ENCODE peak calls at places on chromosome 17, in six cellular contexts. One of them, this sample, is unnamed. For H3K4me1, the result is how much of the 10 kb centered on the place peaks cover.

GRCh38 chr17:52606098-52606497 is 447.6 kb upstream of the CA10 start:
- DNase-seq in mammary epithelial cell: peak
- DNase-seq in PC-9: no peak
- DNase-seq in HepG2: no peak
- DNase-seq in neuronal stem cell: no peak
- DNase-seq in osteoblast: no peak
- DNase-seq in this sample: no peak

GRCh38 chr17:5115673-5116651 is at the start of gene USP6:
- DNase-seq in mammary epithelial cell: no peak
- DNase-seq in PC-9: no peak
- DNase-seq in HepG2: no peak
- DNase-seq in neuronal stem cell: no peak
- DNase-seq in osteoblast: no peak
- DNase-seq in this sample: peak

GRCh38 chr17:75067856-75068255 is 19.9 kb upstream of the SLC16A5 start:
- DNase-seq in mammary epithelial cell: no peak
- DNase-seq in PC-9: no peak
- DNase-seq in HepG2: no peak
- DNase-seq in neuronal stem cell: no peak
- DNase-seq in osteoblast: peak
- DNase-seq in this sample: no peak

GRCh38 chr17:28365487-28365886 is 488 bp upstream of the SEBOX start:
- DNase-seq in mammary epithelial cell: no peak
- DNase-seq in PC-9: no peak
- DNase-seq in HepG2: no peak
- DNase-seq in neuronal stem cell: no peak
- DNase-seq in osteoblast: peak
- DNase-seq in this sample: no peak

GRCh38 chr17:56581635-56582605 is 11.6 kb upstream of the NOG start:
- DNase-seq in mammary epithelial cell: no peak
- DNase-seq in PC-9: no peak
- DNase-seq in HepG2: no peak
- DNase-seq in neuronal stem cell: no peak
- DNase-seq in osteoblast: no peak
- DNase-seq in this sample: no peak

GRCh38 chr17:75356260-75356937 is 49.1 kb downstream of the GRB2 start:
- DNase-seq in mammary epithelial cell: no peak
- DNase-seq in PC-9: no peak
- DNase-seq in HepG2: peak
- DNase-seq in neuronal stem cell: no peak
- DNase-seq in osteoblast: no peak
- DNase-seq in this sample: no peak

GRCh38 chr17:46194393-46195216 is 1.4 kb upstream of the KANSL1 start:
- DNase-seq in mammary epithelial cell: no peak
- DNase-seq in PC-9: no peak
- DNase-seq in HepG2: no peak
- DNase-seq in neuronal stem cell: no peak
- DNase-seq in osteoblast: peak
- DNase-seq in this sample: peak

GRCh38 chr17:77708936-77709335 is 249.6 kb upstream of the TNRC6C start:
- DNase-seq in mammary epithelial cell: no peak
- DNase-seq in PC-9: no peak
- DNase-seq in HepG2: no peak
- DNase-seq in neuronal stem cell: no peak
- DNase-seq in osteoblast: no peak
- DNase-seq in this sample: no peak

GRCh38 chr17:79340286-79340685 is 265.7 kb downstream of the ENGASE start:
- DNase-seq in mammary epithelial cell: no peak
- DNase-seq in PC-9: no peak
- DNase-seq in HepG2: no peak
- DNase-seq in neuronal stem cell: no peak
- DNase-seq in osteoblast: no peak
- DNase-seq in this sample: no peak

GRCh38 chr17:2892305-2892971 is 96.2 kb downstream of the RAP1GAP2 start:
- DNase-seq in mammary epithelial cell: peak
- DNase-seq in PC-9: peak
- DNase-seq in HepG2: peak
- DNase-seq in neuronal stem cell: no peak
- DNase-seq in osteoblast: peak
- DNase-seq in this sample: no peak

GRCh38 chr17:31565652-31566051 is 174.2 kb downstream of the RAB11FIP4 start:
- DNase-seq in mammary epithelial cell: no peak
- DNase-seq in PC-9: no peak
- DNase-seq in HepG2: no peak
- DNase-seq in neuronal stem cell: no peak
- DNase-seq in osteoblast: no peak
- DNase-seq in this sample: no peak
- H2AFZ ChIP-seq in mammary epithelial cell: no peak
- H2AFZ ChIP-seq in PC-9: no peak
- H2AFZ ChIP-seq in HepG2: no peak
- H2AFZ ChIP-seq in neuronal stem cell: no peak
- H2AFZ ChIP-seq in osteoblast: no peak
- H2AFZ ChIP-seq in this sample: no peak

DNA sequence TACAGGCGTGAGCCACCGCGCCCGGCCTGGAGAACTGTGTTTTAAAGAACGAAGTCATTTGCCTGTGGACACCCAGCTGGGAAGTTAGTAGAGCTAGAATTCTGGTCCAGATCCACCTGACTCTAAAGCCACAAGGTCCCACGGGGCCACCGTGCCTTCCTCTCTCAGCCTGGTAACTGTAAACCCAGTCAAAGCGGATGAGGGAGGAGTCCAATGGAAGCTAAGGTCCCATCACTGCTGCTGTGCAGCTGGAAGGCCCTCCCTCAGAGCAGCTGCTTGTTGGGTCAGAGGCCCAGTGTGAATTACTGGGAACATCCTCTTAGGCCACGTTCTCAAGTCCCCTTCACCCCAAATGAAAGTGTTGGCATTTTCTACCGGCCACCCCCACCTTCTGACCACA is 48.8 kb upstream of the CACNG5 start:
- DNase-seq in mammary epithelial cell: no peak
- DNase-seq in PC-9: no peak
- DNase-seq in HepG2: no peak
- DNase-seq in neuronal stem cell: no peak
- DNase-seq in osteoblast: no peak
- DNase-seq in this sample: no peak
- H3K4me2 ChIP-seq in mammary epithelial cell: no peak
- H3K4me2 ChIP-seq in PC-9: no peak
- H3K4me2 ChIP-seq in HepG2: no peak
- H3K4me2 ChIP-seq in neuronal stem cell: no peak
- H3K4me2 ChIP-seq in osteoblast: no peak
- H3K4me2 ChIP-seq in this sample: no peak

DNA sequence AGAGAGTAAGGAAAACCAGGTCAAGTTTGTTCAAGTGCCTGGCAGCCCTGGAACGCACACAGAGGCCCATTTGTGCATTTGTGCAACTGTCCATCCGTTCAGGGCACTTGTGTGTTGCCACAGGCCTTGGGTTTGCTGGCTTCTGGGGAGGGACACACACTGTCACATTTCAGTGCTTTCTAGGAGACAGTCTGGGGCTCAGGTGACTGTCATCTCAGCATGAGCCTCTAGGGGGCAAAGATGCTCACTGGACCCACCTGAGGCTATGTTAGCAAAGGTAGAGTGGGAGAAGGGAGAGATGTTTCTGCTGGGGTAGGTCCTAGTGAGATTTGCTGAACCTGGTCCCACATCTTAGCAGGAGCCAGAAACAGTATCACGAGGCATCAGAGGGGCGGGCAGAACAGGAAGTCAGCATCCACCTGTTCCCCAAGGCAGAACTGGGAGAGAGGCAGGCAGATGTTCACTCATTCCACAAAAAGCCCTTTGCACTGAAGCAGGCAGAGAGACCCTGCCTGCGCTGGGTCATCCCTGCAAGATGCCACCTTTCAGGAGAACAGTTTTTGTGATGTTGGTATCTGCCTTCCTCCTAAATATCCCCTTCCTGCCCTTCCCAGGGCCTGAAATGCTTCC is 48.5 kb downstream of the RAI1 start:
- DNase-seq in mammary epithelial cell: no peak
- DNase-seq in PC-9: peak
- DNase-seq in HepG2: peak
- DNase-seq in neuronal stem cell: no peak
- DNase-seq in osteoblast: peak
- DNase-seq in this sample: peak
- H3K4me1 ChIP-seq in mammary epithelial cell: half or more
- H3K4me1 ChIP-seq in PC-9: half or more
- H3K4me1 ChIP-seq in HepG2: under half
- H3K4me1 ChIP-seq in neuronal stem cell: under half
- H3K4me1 ChIP-seq in osteoblast: under half
- H3K4me1 ChIP-seq in this sample: under half

GRCh38 chr17:76686538-76687277 is 24.1 kb downstream of the MXRA7 start:
- DNase-seq in mammary epithelial cell: no peak
- DNase-seq in PC-9: no peak
- DNase-seq in HepG2: no peak
- DNase-seq in neuronal stem cell: no peak
- DNase-seq in osteoblast: no peak
- DNase-seq in this sample: no peak

GRCh38 chr17:76685846-76686245 is 24.9 kb downstream of the MXRA7 start:
- DNase-seq in mammary epithelial cell: no peak
- DNase-seq in PC-9: no peak
- DNase-seq in HepG2: no peak
- DNase-seq in neuronal stem cell: no peak
- DNase-seq in osteoblast: no peak
- DNase-seq in this sample: no peak

GRCh38 chr17:76687278-76688164 is 23.2 kb downstream of the MXRA7 start:
- DNase-seq in mammary epithelial cell: no peak
- DNase-seq in PC-9: no peak
- DNase-seq in HepG2: no peak
- DNase-seq in neuronal stem cell: no peak
- DNase-seq in osteoblast: no peak
- DNase-seq in this sample: no peak

GRCh38 chr17:76689859-76690258 is 20.9 kb downstream of the MXRA7 start:
- DNase-seq in mammary epithelial cell: no peak
- DNase-seq in PC-9: no peak
- DNase-seq in HepG2: no peak
- DNase-seq in neuronal stem cell: no peak
- DNase-seq in osteoblast: no peak
- DNase-seq in this sample: no peak

GRCh38 chr17:76688165-76688622 is 22.6 kb downstream of the MXRA7 start:
- DNase-seq in mammary epithelial cell: peak
- DNase-seq in PC-9: no peak
- DNase-seq in HepG2: no peak
- DNase-seq in neuronal stem cell: no peak
- DNase-seq in osteoblast: peak
- DNase-seq in this sample: no peak
- H2AFZ ChIP-seq in mammary epithelial cell: no peak
- H2AFZ ChIP-seq in PC-9: no peak
- H2AFZ ChIP-seq in HepG2: no peak
- H2AFZ ChIP-seq in neuronal stem cell: no peak
- H2AFZ ChIP-seq in osteoblast: no peak
- H2AFZ ChIP-seq in this sample: no peak

DNA sequence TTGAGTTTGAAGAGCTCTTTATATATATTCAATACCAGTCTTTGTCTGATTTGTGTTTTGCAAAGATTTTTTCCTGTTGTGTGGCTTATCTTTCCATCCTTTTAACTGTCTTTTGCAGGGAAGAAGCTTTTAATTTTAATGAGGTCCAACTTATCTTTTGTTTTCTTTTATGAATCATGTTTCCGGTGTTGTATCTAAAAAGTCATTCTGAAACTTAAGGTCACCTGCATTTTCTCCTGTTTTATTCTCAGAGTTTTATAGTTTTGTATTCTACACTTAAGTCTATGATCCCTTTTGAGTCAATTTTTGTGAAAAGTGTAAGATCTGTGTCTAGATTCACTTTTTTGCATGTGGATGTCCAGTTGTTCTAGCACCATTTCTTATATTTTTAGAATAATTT is 24.6 kb upstream of the COX10 start:
- DNase-seq in mammary epithelial cell: no peak
- DNase-seq in PC-9: no peak
- DNase-seq in HepG2: no peak
- DNase-seq in neuronal stem cell: no peak
- DNase-seq in osteoblast: no peak
- DNase-seq in this sample: no peak
- H3K4me2 ChIP-seq in mammary epithelial cell: no peak
- H3K4me2 ChIP-seq in PC-9: no peak
- H3K4me2 ChIP-seq in HepG2: no peak
- H3K4me2 ChIP-seq in neuronal stem cell: no peak
- H3K4me2 ChIP-seq in osteoblast: no peak
- H3K4me2 ChIP-seq in this sample: no peak

DNA sequence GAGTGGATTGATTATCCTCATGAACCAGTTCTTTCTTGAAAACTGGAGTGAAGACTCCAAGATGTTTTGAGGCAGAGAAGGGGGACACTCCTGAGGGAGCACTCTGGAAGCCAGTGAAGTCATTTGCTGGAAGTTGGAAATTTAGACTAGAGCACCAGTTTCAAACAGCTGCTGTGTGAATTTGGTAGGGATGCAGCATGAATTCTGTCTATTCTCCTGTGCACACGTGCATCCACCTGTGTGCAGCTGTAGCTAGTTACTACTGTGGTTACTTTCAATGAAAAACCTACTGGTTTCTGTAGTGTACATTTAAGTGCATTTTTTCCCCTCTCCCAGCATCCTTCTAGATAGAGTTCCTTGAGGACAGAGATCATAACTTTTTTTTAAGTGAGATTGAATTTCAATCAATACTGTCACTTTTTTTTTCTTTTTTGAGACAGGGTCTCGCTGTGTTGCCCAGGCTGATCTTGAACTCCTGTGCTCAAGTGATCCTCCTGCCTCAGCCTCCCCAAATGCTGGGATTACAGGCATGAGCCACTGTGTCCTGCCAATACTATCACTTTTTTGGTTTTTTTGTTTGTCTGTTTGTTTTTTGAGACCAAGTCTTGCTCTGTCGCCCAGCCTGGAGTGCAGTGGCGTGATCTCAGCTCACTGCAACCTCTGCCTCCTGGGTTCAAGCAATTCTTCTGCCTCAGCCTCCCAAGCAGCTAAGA is 65.8 kb downstream of the TUBD1 start:
- DNase-seq in mammary epithelial cell: no peak
- DNase-seq in PC-9: no peak
- DNase-seq in HepG2: no peak
- DNase-seq in neuronal stem cell: no peak
- DNase-seq in osteoblast: no peak
- DNase-seq in this sample: no peak
- H3K4me1 ChIP-seq in mammary epithelial cell: under half
- H3K4me1 ChIP-seq in PC-9: half or more
- H3K4me1 ChIP-seq in HepG2: half or more
- H3K4me1 ChIP-seq in neuronal stem cell: under half
- H3K4me1 ChIP-seq in osteoblast: half or more
- H3K4me1 ChIP-seq in this sample: under half

DNA sequence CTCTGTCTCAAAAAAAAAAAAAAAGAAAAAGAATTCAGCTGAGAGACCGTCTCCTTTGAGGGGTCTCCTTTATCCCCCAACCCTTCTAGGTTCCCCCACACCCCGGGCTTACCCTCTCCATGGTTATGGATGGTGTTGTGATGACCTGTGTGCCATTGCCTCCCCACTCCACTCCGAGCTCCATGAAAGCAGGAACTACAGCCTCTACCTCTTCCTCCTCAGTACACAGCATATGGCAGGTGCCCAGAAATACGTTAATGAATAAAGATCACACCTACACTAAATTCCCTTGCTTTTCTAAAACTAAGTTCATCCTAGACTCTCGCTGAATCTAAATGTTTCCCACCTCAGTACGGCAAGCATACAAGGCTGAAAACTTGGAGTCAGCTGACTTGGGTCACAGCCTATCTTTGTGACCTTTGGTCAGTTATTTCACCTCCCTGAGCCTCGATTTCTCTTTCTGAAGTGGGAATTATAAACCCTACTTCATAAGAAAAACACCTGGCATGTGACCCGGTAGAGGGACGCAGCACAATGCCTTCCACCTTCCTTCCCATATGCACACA is 17.1 kb downstream of the COPRS start:
- DNase-seq in mammary epithelial cell: no peak
- DNase-seq in PC-9: no peak
- DNase-seq in HepG2: no peak
- DNase-seq in neuronal stem cell: no peak
- DNase-seq in osteoblast: no peak
- DNase-seq in this sample: no peak
- H2AFZ ChIP-seq in mammary epithelial cell: peak
- H2AFZ ChIP-seq in PC-9: peak
- H2AFZ ChIP-seq in HepG2: peak
- H2AFZ ChIP-seq in neuronal stem cell: peak
- H2AFZ ChIP-seq in osteoblast: peak
- H2AFZ ChIP-seq in this sample: peak

GRCh38 chr17:50772251-50772650 is 4.9 kb upstream of the ANKRD40CL start:
- DNase-seq in mammary epithelial cell: no peak
- DNase-seq in PC-9: no peak
- DNase-seq in HepG2: no peak
- DNase-seq in neuronal stem cell: no peak
- DNase-seq in osteoblast: no peak
- DNase-seq in this sample: no peak
- H3K4me2 ChIP-seq in mammary epithelial cell: no peak
- H3K4me2 ChIP-seq in PC-9: no peak
- H3K4me2 ChIP-seq in HepG2: no peak
- H3K4me2 ChIP-seq in neuronal stem cell: no peak
- H3K4me2 ChIP-seq in osteoblast: no peak
- H3K4me2 ChIP-seq in this sample: no peak